ENCODE peak calls at places on chromosomes 4 and X, in ten cellular contexts. V is hypothalamus; Z is NCI-H1092; K is activated naive CD8-positive, alpha-beta T cell treated with anti-CD3 and anti-CD28 coated beads, Interleukin-2, amount 10 ng/mL, durations not matched to agents 7 days and 5 days; Q is AG08396; S is activated CD4-positive, alpha-beta T cell treated with anti-CD3 and anti-CD28 coated beads, Interleukin-2, amount 10 ng/mL, durations not matched to agents 7 days and 5 days; N is fibroblast of mammary gland; R is right lobe of liver; B is ACHN; X is upper lobe of right lung. H is an unnamed sample.

GRCh38 chr4:125062079-125062478 is 252.7 kb upstream of the FAT4 start:
- DNase-seq in S (no peak), X (no peak), Z (no peak), B (no peak), R (no peak), Q (no peak), K (no peak), N (no peak), V (no peak), H (no peak)

GRCh38 chr4:173519130-173520101 is 10.6 kb downstream of the HAND2 start:
- DNase-seq in Q (no peak), N (no peak), X (no peak), K (no peak), B (no peak), Z (no peak), S (no peak), R (no peak), V (no peak), H (no peak)

GRCh38 chrX:29858714-29859113 is 356.6 kb upstream of the MAGEB2 start:
- DNase-seq in B (no peak), X (no peak), V (no peak), Z (no peak), N (peak), S (no peak), Q (peak), R (no peak), K (no peak), H (no peak)

GRCh38 chrX:115892787-115893671 is 277.5 kb upstream of the AGTR2 start:
- DNase-seq in B (peak), Q (peak), V (peak), Z (peak), N (peak), R (peak), S (no peak), X (no peak), K (no peak), H (peak)

GRCh38 chr4:62495039-62495438 is 1294.9 kb downstream of the ADGRL3 start:
- DNase-seq in S (no peak), R (no peak), Q (no peak), K (no peak), V (no peak), X (no peak), B (no peak), Z (no peak), N (no peak), H (no peak)

GRCh38 chr4:125741825-125742452 is 427.2 kb downstream of the FAT4 start:
- DNase-seq in N (peak), V (no peak), S (no peak), K (no peak), B (peak), Q (peak), X (no peak), Z (no peak), R (no peak), H (no peak)

GRCh38 chrX:119729408-119730201 is 28.8 kb upstream of the SOWAHD start:
- DNase-seq in Z (peak), R (peak), X (peak), N (peak), V (no peak), S (peak), K (peak), Q (peak), B (peak), H (peak)

GRCh38 chrX:41474726-41475100 is 27.6 kb downstream of the NYX start:
- DNase-seq in Z (no peak), K (no peak), V (no peak), S (no peak), N (no peak), B (no peak), R (no peak), X (no peak), Q (no peak), H (no peak)

GRCh38 chrX:101385795-101386541 is at the start of gene BTK:
- DNase-seq in S (no peak), X (no peak), V (no peak), N (no peak), Q (no peak), B (no peak), K (no peak), Z (no peak), R (no peak), H (peak)

GRCh38 chr4:185966549-185966948 is 102.4 kb upstream of the TLR3 start:
- DNase-seq in N (no peak), B (no peak), V (no peak), S (no peak), K (no peak), Z (no peak), Q (no peak), R (no peak), X (no peak), H (no peak)

H was measured in stimulated activated naive B cell treated with anti-CD40 and anti-IgM and Interleukin-4, amounts not matched to agents 10 μg/mL and 1 μg/mL and 100 μg/mL, for 72 hours.